ENCODE peak calls at places on chromosomes 3 and 15, in six cellular contexts. W, K, H, R, E and L are unnamed samples.

GRCh38 chr15:42549052-42549491 is 434 bp downstream of the HAUS2 start:
- DNase-seq in E (peak; percentile 60), R (peak; percentile 35), K (peak; percentile 59), W (peak; percentile 40), H (peak; percentile 20), L (peak; percentile 8)

GRCh38 chr3:106794442-106794841 is 582.8 kb upstream of the CCDC54 start:
- DNase-seq in R (no peak), H (no peak), E (no peak), W (no peak), K (peak; percentile 66), L (no peak)

GRCh38 chr3:129016725-129017530 is 15.8 kb downstream of the EFCC1 start:
- DNase-seq in R (no peak), H (no peak), E (no peak), W (no peak), K (no peak), L (no peak)

GRCh38 chr3:196193037-196193737 is 18.0 kb downstream of the ZDHHC19 start:
- DNase-seq in K (no peak), W (no peak), H (no peak), E (no peak), R (no peak), L (no peak)

GRCh38 chr3:107064445-107065060 is 312.7 kb upstream of the CCDC54 start:
- DNase-seq in R (peak; percentile 87), K (peak; percentile 81), W (peak; percentile 93), H (peak; percentile 30), E (peak; percentile 80), L (peak; percentile 61)

GRCh38 chr3:25009665-25010064 is 418.4 kb upstream of the RARB start:
- DNase-seq in H (no peak), R (no peak), W (no peak), K (no peak), E (no peak), L (no peak)

GRCh38 chr3:152769523-152769922 is 65.4 kb upstream of the P2RY1 start:
- DNase-seq in R (peak; percentile 37), E (peak; percentile 2), H (no peak), W (no peak), K (no peak), L (no peak)

GRCh38 chr3:33915796-33916589 is 117.6 kb downstream of the PDCD6IP start:
- DNase-seq in K (no peak), E (peak; percentile 35), R (peak; percentile 19), H (no peak), W (peak; percentile 85), L (no peak)

GRCh38 chr3:14124223-14124614 is 451 bp downstream of the CHCHD4 start:
- DNase-seq in E (peak; percentile 58), H (no peak), W (peak; percentile 73), K (peak; percentile 56), R (peak; percentile 64), L (no peak)

GRCh38 chr3:136194409-136195257 is 1.5 kb downstream of the MSL2 start:
- DNase-seq in W (no peak), E (peak; percentile 55), R (peak; percentile 20), H (no peak), K (peak; percentile 50), L (no peak)

GRCh38 chr3:69972672-69973071 is 26.9 kb upstream of the SAMMSON start:
- DNase-seq in E (no peak), H (no peak), W (no peak), R (no peak), K (no peak), L (no peak)

GRCh38 chr15:78308422-78309021 is 9.1 kb upstream of the SKIC8 start:
- DNase-seq in W (peak; percentile 85), E (peak; percentile 82), H (no peak), R (peak; percentile 78), K (peak; percentile 77), L (peak; percentile 50)

GRCh38 chr3:115325539-115325938 is 178.5 kb upstream of the ZBTB20 start:
- DNase-seq in W (no peak), R (peak; percentile 55), E (peak; percentile 62), K (peak; percentile 56), H (peak; percentile 7), L (peak; percentile 4)

GRCh38 chr3:44003801-44004200 is 237.9 kb upstream of the TOPAZ1 start:
- DNase-seq in H (no peak), K (no peak), E (no peak), W (no peak), R (no peak), L (no peak)

GRCh38 chr3:149663966-149664365 is 6.1 kb upstream of the WWTR1 start:
- DNase-seq in W (no peak), R (no peak), K (no peak), E (no peak), H (no peak), L (no peak)